ENCODE peak calls at places on chromosomes 6 and 20, in eight cellular contexts. S is bronchial epithelial cell; H is A549; C is Peyer's patch; Y is fibroblast of mammary gland; A is CD8-positive, alpha-beta memory T cell; M is fibroblast of pulmonary artery; Z is lower lobe of right lung. O is an unnamed sample.

GRCh38 chr6:38713812-38714211 is 1.3 kb upstream of the DNAH8 start:
- DNase-seq in S (peak), H (no peak), C (peak), Y (no peak), A (no peak), M (no peak), Z (no peak), O (no peak)

GRCh38 chr6:37487891-37488290 is 11.8 kb downstream of the CCDC167 start:
- DNase-seq in S (no peak), H (no peak), C (peak), Y (no peak), A (no peak), M (no peak), Z (no peak), O (no peak)

GRCh38 chr20:15827628-15828027 is 745.6 kb downstream of the KIF16B start:
- DNase-seq in S (no peak), H (no peak), C (no peak), Y (no peak), A (no peak), M (no peak), Z (no peak), O (no peak)

GRCh38 chr6:31530659-31531058 is 1.9 kb downstream of the MCCD1 start:
- DNase-seq in S (no peak), H (no peak), C (no peak), Y (no peak), A (no peak), M (no peak), Z (no peak), O (no peak)

GRCh38 chr6:44456070-44456965 is 68.8 kb downstream of the CDC5L start:
- DNase-seq in S (peak), H (peak), C (peak), Y (peak), A (peak), M (peak), Z (no peak), O (no peak)

GRCh38 chr6:122931916-122932315 is 64.1 kb upstream of the CLVS2 start:
- DNase-seq in S (no peak), H (no peak), C (no peak), Y (no peak), A (no peak), M (no peak), Z (no peak), O (no peak)

GRCh38 chr6:165876568-165876967 is 213.5 kb upstream of the PDE10A start:
- DNase-seq in S (no peak), H (no peak), C (peak), Y (peak), A (no peak), M (peak), Z (no peak), O (no peak)

GRCh38 chr6:30685977-30686907 is at the start of gene PPP1R18:
- DNase-seq in S (peak), H (peak), C (peak), Y (peak), A (peak), M (no peak), Z (peak), O (no peak)

GRCh38 chr20:60206259-60206658 is 248.0 kb downstream of the CDH26 start:
- DNase-seq in S (peak), H (peak), C (no peak), Y (peak), A (no peak), M (peak), Z (no peak), O (peak)

GRCh38 chr6:331622-332521 is 39.6 kb downstream of the DUSP22 start:
- DNase-seq in S (no peak), H (no peak), C (peak), Y (no peak), A (no peak), M (no peak), Z (peak), O (no peak)

GRCh38 chr6:137271245-137272183 is 52.3 kb upstream of the IFNGR1 start:
- DNase-seq in S (peak), H (peak), C (no peak), Y (peak), A (peak), M (peak), Z (no peak), O (peak)

GRCh38 chr6:306641-307061 is 14.4 kb downstream of the DUSP22 start:
- DNase-seq in S (no peak), H (no peak), C (peak), Y (no peak), A (no peak), M (no peak), Z (no peak), O (no peak)

GRCh38 chr6:53441035-53441493 is 92.3 kb upstream of the ELOVL5 start:
- DNase-seq in S (no peak), H (no peak), C (no peak), Y (peak), A (no peak), M (peak), Z (no peak), O (no peak)

GRCh38 chr6:38080889-38081288 is 261.4 kb downstream of the ZFAND3 start:
- DNase-seq in S (peak), H (no peak), C (no peak), Y (no peak), A (no peak), M (peak), Z (no peak), O (no peak)

GRCh38 chr6:157036245-157036681 is 259.1 kb downstream of the ARID1B start:
- DNase-seq in S (peak), H (no peak), C (no peak), Y (peak), A (no peak), M (peak), Z (no peak), O (no peak)

GRCh38 chr6:35710241-35710847 is 21.6 kb upstream of the FKBP5 start:
- DNase-seq in S (peak), H (no peak), C (peak), Y (peak), A (no peak), M (peak), Z (no peak), O (peak)

GRCh38 chr6:148869589-148869988 is 122.8 kb downstream of the UST start:
- DNase-seq in S (peak), H (peak), C (no peak), Y (peak), A (no peak), M (peak), Z (no peak), O (no peak)

GRCh38 chr20:45320948-45321595 is 13.0 kb upstream of the MATN4 start:
- DNase-seq in S (no peak), H (no peak), C (peak), Y (no peak), A (peak), M (no peak), Z (no peak), O (no peak)

GRCh38 chr6:87762116-87762515 is 60.1 kb upstream of the AKIRIN2 start:
- DNase-seq in S (no peak), H (no peak), C (no peak), Y (no peak), A (no peak), M (no peak), Z (no peak), O (no peak)

GRCh38 chr6:153511896-153512496 is 380.9 kb upstream of the RGS17 start:
- DNase-seq in S (peak), H (peak), C (no peak), Y (peak), A (no peak), M (peak), Z (no peak), O (no peak)

GRCh38 chr20:63290677-63291472 is 2.1 kb upstream of the COL20A1 start:
- DNase-seq in S (peak), H (peak), C (peak), Y (peak), A (peak), M (peak), Z (no peak), O (no peak)

GRCh38 chr6:41201784-41202181 is 834 bp upstream of the TREML2 start:
- DNase-seq in S (no peak), H (no peak), C (no peak), Y (no peak), A (peak), M (no peak), Z (no peak), O (no peak)

GRCh38 chr6:4486543-4487319 is 289.5 kb upstream of the CDYL start:
- DNase-seq in S (no peak), H (no peak), C (no peak), Y (no peak), A (no peak), M (no peak), Z (no peak), O (no peak)

GRCh38 chr6:72260489-72260888 is 361.4 kb upstream of the KCNQ5 start:
- DNase-seq in S (no peak), H (no peak), C (no peak), Y (no peak), A (no peak), M (no peak), Z (no peak), O (no peak)

GRCh38 chr6:41093729-41094128 is 21.0 kb downstream of the NFYA start:
- DNase-seq in S (no peak), H (no peak), C (no peak), Y (peak), A (no peak), M (peak), Z (no peak), O (no peak)

GRCh38 chr20:25078662-25079061 is 3.3 kb downstream of the VSX1 start:
- DNase-seq in S (no peak), H (no peak), C (no peak), Y (no peak), A (no peak), M (no peak), Z (no peak), O (no peak)

DNA sequence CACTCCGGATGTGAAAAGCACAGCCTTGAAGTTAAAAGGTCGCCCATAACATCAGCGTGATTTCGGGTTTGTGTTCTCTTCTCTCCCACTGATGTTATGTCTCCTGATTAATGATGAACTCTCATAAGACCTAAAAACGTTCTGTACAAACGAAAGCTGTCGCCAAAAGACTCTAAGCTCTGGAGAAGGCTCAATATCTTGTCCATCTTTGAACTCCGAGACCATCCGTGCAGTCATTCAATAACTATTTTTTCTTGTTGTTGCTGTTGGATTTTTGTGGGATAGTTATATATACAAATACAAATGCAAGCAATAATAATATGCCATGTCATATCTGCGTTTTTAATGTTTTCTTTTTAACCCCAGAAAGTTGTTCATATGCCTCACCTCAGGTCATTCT is 291.8 kb upstream of the MARCKS start:
- DNase-seq in S (no peak), H (no peak), C (no peak), Y (no peak), A (no peak), M (no peak), Z (no peak), O (no peak)
- H3K4me3 ChIP-seq in S (no peak), H (no peak), C (no peak), Y (no peak), A (no peak), M (peak), Z (peak), O (no peak)

GRCh38 chr6:42708096-42708495 is 14.3 kb downstream of the PRPH2 start:
- DNase-seq in S (no peak), H (no peak), C (no peak), Y (no peak), A (no peak), M (no peak), Z (no peak), O (no peak)

GRCh38 chr6:42709871-42710270 is 12.5 kb downstream of the PRPH2 start:
- DNase-seq in S (no peak), H (no peak), C (no peak), Y (no peak), A (no peak), M (no peak), Z (no peak), O (no peak)

GRCh38 chr6:42710316-42710715 is 12.1 kb downstream of the PRPH2 start:
- DNase-seq in S (no peak), H (no peak), C (no peak), Y (no peak), A (no peak), M (peak), Z (no peak), O (no peak)

GRCh38 chr6:42714098-42714761 is 8.2 kb downstream of the PRPH2 start:
- DNase-seq in S (peak), H (no peak), C (no peak), Y (peak), A (no peak), M (peak), Z (no peak), O (no peak)

DNA sequence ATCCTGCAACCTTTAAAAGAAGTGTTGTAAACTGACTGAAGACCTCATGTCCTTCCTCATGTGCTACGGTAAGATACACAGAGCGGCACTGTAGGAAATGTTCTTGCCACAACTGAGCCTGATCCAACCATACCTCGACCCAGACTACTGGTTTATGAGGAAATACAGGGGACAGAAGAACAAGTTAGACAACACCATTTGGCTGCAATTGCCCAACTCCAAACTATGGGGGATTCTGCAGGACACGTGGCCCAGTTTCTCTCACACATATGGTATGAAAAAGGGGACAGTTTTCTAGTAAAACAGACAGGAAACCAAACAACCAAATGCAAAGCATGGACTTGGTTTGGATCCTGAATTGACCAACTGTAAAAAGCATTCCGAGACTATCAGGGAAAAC is 10.5 kb downstream of the PRPH2 start:
- DNase-seq in S (no peak), H (no peak), C (no peak), Y (no peak), A (no peak), M (no peak), Z (no peak), O (no peak)
- H3K4me3 ChIP-seq in S (no peak), H (no peak), C (no peak), Y (no peak), A (no peak), M (no peak), Z (no peak), O (no peak)

GRCh38 chr20:49894073-49894470 is 21.3 kb downstream of the SPATA2 start:
- DNase-seq in S (no peak), H (no peak), C (no peak), Y (no peak), A (no peak), M (no peak), Z (no peak), O (no peak)
- H3K4me3 ChIP-seq in S (no peak), H (no peak), C (no peak), Y (no peak), A (no peak), M (no peak), Z (peak), O (no peak)

DNA sequence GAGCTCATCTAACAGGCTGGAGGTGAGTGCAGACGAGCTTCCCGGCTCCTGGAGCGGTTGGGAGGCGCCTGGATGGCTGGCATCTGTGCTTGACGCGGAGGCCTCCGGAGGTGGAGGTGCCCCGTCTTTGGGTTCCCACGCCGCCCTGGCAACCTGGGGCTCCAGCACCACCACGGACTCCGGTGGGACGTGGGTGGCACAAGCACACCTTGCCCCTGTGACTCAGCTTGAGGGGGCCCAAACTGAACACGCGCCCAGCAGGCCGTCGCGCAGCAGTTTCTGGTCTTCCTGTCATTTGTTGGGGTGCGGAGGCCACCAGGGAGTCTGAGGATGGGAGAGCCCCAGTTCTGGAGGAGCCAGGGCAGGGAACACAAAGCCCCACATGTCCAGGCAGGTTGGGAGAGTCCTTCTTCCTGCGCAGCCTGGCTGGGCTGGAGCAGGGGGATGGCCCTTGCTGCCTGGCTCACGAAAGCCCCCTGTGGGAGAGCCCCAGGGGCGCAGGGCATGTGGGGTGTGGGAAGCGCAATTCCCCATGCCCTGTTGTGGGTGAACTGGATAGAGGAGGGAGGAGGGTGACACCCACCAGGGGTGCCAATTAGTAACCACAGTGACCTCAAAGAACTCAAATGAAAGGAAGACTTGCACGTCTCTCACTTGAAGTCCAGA is 1378.6 kb upstream of the DEFB115 start:
- DNase-seq in S (no peak), H (no peak), C (peak), Y (no peak), A (no peak), M (no peak), Z (peak), O (no peak)
- H3K4me3 ChIP-seq in S (no peak), H (peak), C (no peak), Y (no peak), A (no peak), M (no peak), Z (no peak), O (peak)

GRCh38 chr6:142851601-142852000 is 93.4 kb downstream of the HIVEP2 start:
- DNase-seq in S (peak), H (no peak), C (no peak), Y (peak), A (no peak), M (no peak), Z (no peak), O (no peak)
- H3K4me3 ChIP-seq in S (no peak), H (no peak), C (no peak), Y (no peak), A (peak), M (no peak), Z (no peak), O (no peak)

GRCh38 chr6:107786179-107786578 is 37.9 kb downstream of the SCML4 start:
- DNase-seq in S (no peak), H (no peak), C (peak), Y (no peak), A (peak), M (no peak), Z (no peak), O (no peak)
- H3K4me3 ChIP-seq in S (no peak), H (no peak), C (no peak), Y (no peak), A (peak), M (no peak), Z (no peak), O (no peak)

GRCh38 chr6:34195726-34196115 is 41.0 kb upstream of the HMGA1 start:
- DNase-seq in S (no peak), H (no peak), C (no peak), Y (no peak), A (no peak), M (no peak), Z (peak), O (no peak)
- H3K4me3 ChIP-seq in S (no peak), H (no peak), C (peak), Y (no peak), A (no peak), M (no peak), Z (peak), O (no peak)

GRCh38 chr6:45730232-45730631 is 285.4 kb downstream of the CLIC5 start:
- DNase-seq in S (no peak), H (no peak), C (no peak), Y (no peak), A (no peak), M (no peak), Z (no peak), O (no peak)
- H3K4me3 ChIP-seq in S (no peak), H (no peak), C (no peak), Y (no peak), A (no peak), M (no peak), Z (no peak), O (no peak)

GRCh38 chr6:159036673-159037072 is 8.1 kb downstream of the TAGAP start:
- DNase-seq in S (no peak), H (no peak), C (no peak), Y (no peak), A (no peak), M (no peak), Z (no peak), O (no peak)

GRCh38 chr6:159037746-159038290 is 7.0 kb downstream of the TAGAP start:
- DNase-seq in S (peak), H (no peak), C (no peak), Y (no peak), A (no peak), M (no peak), Z (no peak), O (no peak)

GRCh38 chr6:159041181-159041580 is 3.6 kb downstream of the TAGAP start:
- DNase-seq in S (no peak), H (no peak), C (no peak), Y (no peak), A (no peak), M (no peak), Z (no peak), O (no peak)

GRCh38 chr6:159039885-159040258 is 4.9 kb downstream of the TAGAP start:
- DNase-seq in S (no peak), H (no peak), C (no peak), Y (no peak), A (no peak), M (no peak), Z (no peak), O (no peak)

GRCh38 chr6:159038914-159039884 is 5.6 kb downstream of the TAGAP start:
- DNase-seq in S (peak), H (no peak), C (peak), Y (peak), A (no peak), M (no peak), Z (no peak), O (peak)
- H3K4me3 ChIP-seq in S (no peak), H (no peak), C (no peak), Y (no peak), A (peak), M (no peak), Z (peak), O (no peak)

O was measured in epithelial cell of proximal tubule.